ENCODE peak calls at places on chromosomes 5 and 9, in eight cellular contexts. S is upper lobe of right lung; R is AG20443; Q is HFFc6; N is SK-MEL-5; W is activated naive CD4-positive, alpha-beta T cell; J is erythroblast; A is iPS-NIHi11. X is an unnamed sample.

GRCh38 chr9:113154471-113154870 is 3.7 kb downstream of the SLC31A2 start:
- DNase-seq in N (no peak), S (no peak), Q (peak; percentile 56), W (no peak), J (no peak), R (peak; percentile 85), A (no peak), X (peak; percentile 61)

GRCh38 chr9:96020822-96021615 is 145.5 kb downstream of the ERCC6L2 start:
- DNase-seq in W (no peak), N (no peak), S (peak; percentile 76), J (peak; percentile 27), Q (no peak), A (peak; percentile 70), R (peak; percentile 62), X (peak; percentile 8)

GRCh38 chr5:136769093-136769492 is 403.7 kb upstream of the TRPC7 start:
- DNase-seq in W (no peak), S (no peak), R (no peak), Q (no peak), J (no peak), A (no peak), N (no peak), X (no peak)

GRCh38 chr5:79081779-79082178 is 12.2 kb downstream of the BHMT2 start:
- DNase-seq in R (peak; percentile 20), W (no peak), J (no peak), Q (no peak), S (no peak), N (no peak), A (no peak), X (no peak)

GRCh38 chr9:34993502-34994428 is 4.2 kb downstream of the DNAJB5 start:
- DNase-seq in N (no peak), S (peak; percentile 53), J (no peak), A (no peak), W (no peak), R (peak; percentile 61), Q (peak; percentile 17), X (no peak)

GRCh38 chr5:80408976-80409926 is 1.4 kb downstream of the ZFYVE16 start:
- DNase-seq in J (no peak), W (no peak), A (no peak), Q (no peak), S (no peak), R (no peak), N (peak; percentile 72), X (peak; percentile 5)

GRCh38 chr5:33457817-33458216 is 17.1 kb downstream of the TARS1 start:
- DNase-seq in R (no peak), Q (no peak), J (no peak), N (no peak), A (no peak), W (no peak), S (no peak), X (no peak)

GRCh38 chr5:38758774-38759423 is 86.9 kb upstream of the OSMR start:
- DNase-seq in R (peak; percentile 29), J (no peak), Q (no peak), W (no peak), S (no peak), N (no peak), A (no peak), X (no peak)

GRCh38 chr5:78706825-78707224 is 58.3 kb upstream of the LHFPL2 start:
- DNase-seq in Q (no peak), S (no peak), A (no peak), W (no peak), J (no peak), N (no peak), R (no peak), X (no peak)

GRCh38 chr5:90233496-90233895 is 176.1 kb downstream of the CETN3 start:
- DNase-seq in Q (no peak), N (no peak), R (no peak), A (no peak), S (no peak), J (no peak), W (no peak), X (peak; percentile 49)

GRCh38 chr9:15306068-15306756 is 804 bp downstream of the TTC39B start:
- DNase-seq in N (peak; percentile 10), A (peak; percentile 55), Q (peak; percentile 40), R (peak; percentile 45), W (no peak), J (peak; percentile 25), S (peak; percentile 88), X (peak; percentile 31)

GRCh38 chr9:123282343-123283047 is 14.1 kb upstream of the STRBP start:
- DNase-seq in S (no peak), N (no peak), J (no peak), R (no peak), A (no peak), W (no peak), Q (no peak), X (no peak)

GRCh38 chr5:72328172-72328571 is 8.0 kb downstream of the PTCD2 start:
- DNase-seq in S (no peak), R (peak; percentile 44), A (peak; percentile 16), J (peak; percentile 12), Q (peak; percentile 41), W (no peak), N (peak; percentile 17), X (no peak)

GRCh38 chr5:142063878-142064331 is 44.7 kb upstream of the NDFIP1 start:
- DNase-seq in W (no peak), S (no peak), R (peak; percentile 76), J (no peak), N (peak; percentile 94), A (peak; percentile 86), Q (peak; percentile 21), X (peak; percentile 64)

GRCh38 chr9:137485343-137486140 is 26.4 kb upstream of the NSMF start:
- DNase-seq in N (no peak), Q (no peak), S (peak; percentile 58), W (no peak), A (no peak), J (no peak), R (no peak), X (no peak)

GRCh38 chr9:76629205-76629990 is 134.8 kb upstream of the PCA3 start:
- DNase-seq in S (no peak), A (no peak), J (peak; percentile 7), W (no peak), Q (no peak), R (no peak), N (no peak), X (no peak)

GRCh38 chr5:140690941-140691924 is at the start of the genes HARS1 and HARS2:
- DNase-seq in W (peak; percentile 60), A (peak; percentile 92), N (peak; percentile 95), S (peak; percentile 94), J (peak; percentile 94), R (peak; percentile 96), Q (peak; percentile 98), X (peak; percentile 93)

GRCh38 chr9:81132318-81132717 is 557.0 kb downstream of the TLE1 start:
- DNase-seq in A (no peak), W (no peak), N (no peak), S (no peak), Q (no peak), R (no peak), J (no peak), X (peak; percentile 66)

GRCh38 chr9:89919171-89919681 is 314.4 kb downstream of the GADD45G start:
- DNase-seq in W (no peak), N (peak; percentile 60), Q (no peak), R (no peak), A (peak; percentile 64), J (peak; percentile 35), S (no peak), X (no peak)

GRCh38 chr5:35651002-35651756 is 33.5 kb downstream of the SPEF2 start:
- DNase-seq in J (peak; percentile 45), R (peak; percentile 67), W (no peak), N (peak; percentile 83), Q (peak; percentile 46), S (no peak), A (peak; percentile 33), X (peak; percentile 56)

GRCh38 chr5:172598251-172599203 is 42.5 kb upstream of the NEURL1B start:
- DNase-seq in N (no peak), Q (no peak), S (no peak), R (no peak), A (no peak), W (no peak), J (no peak), X (no peak)